ENCODE peak calls at places on chromosomes 4 and X, in five cellular contexts. Y is NCI-H2081, C is amygdala, G is NCI-H1092, A is AG09319. D is an unnamed sample.

GRCh38 chr4:12949719-12950118 is 534.4 kb downstream of the RAB28 start:
- DNase-seq in Y (peak; percentile 89), C (no peak), G (no peak), A (no peak), D (peak; percentile 41)

GRCh38 chrX:107729558-107730297 is 45.9 kb downstream of the TSC22D3 start:
- DNase-seq in Y (peak; percentile 88), C (no peak), G (no peak), A (no peak), D (no peak)

GRCh38 chr4:159430896-159431295 is 328.0 kb downstream of the RAPGEF2 start:
- DNase-seq in Y (no peak), C (no peak), G (no peak), A (no peak), D (no peak)

GRCh38 chr4:127985989-127986388 is 20.8 kb downstream of the ABHD18 start:
- DNase-seq in Y (no peak), C (no peak), G (no peak), A (no peak), D (no peak)

GRCh38 chr4:151100517-151100916 is 1.1 kb downstream of the RPS3A start:
- DNase-seq in Y (no peak), C (no peak), G (no peak), A (no peak), D (no peak)

GRCh38 chr4:154329268-154329858 is 162.2 kb downstream of the DCHS2 start:
- DNase-seq in Y (no peak), C (no peak), G (no peak), A (no peak), D (no peak)

GRCh38 chrX:141469469-141469868 is 115.1 kb downstream of the SPANXA1 start:
- DNase-seq in Y (no peak), C (no peak), G (no peak), A (no peak), D (no peak)

GRCh38 chrX:109704563-109704962 is 28.5 kb downstream of the ACSL4 start:
- DNase-seq in Y (no peak), C (no peak), G (no peak), A (no peak), D (no peak)

GRCh38 chrX:29948653-29949052 is 266.7 kb upstream of the MAGEB2 start:
- DNase-seq in Y (no peak), C (no peak), G (no peak), A (no peak), D (no peak)

GRCh38 chrX:23380581-23380980 is 45.9 kb downstream of the PTCHD1 start:
- DNase-seq in Y (no peak), C (no peak), G (no peak), A (no peak), D (no peak)

GRCh38 chr4:52376107-52376704 is 282.9 kb downstream of the USP46 start:
- DNase-seq in Y (peak; percentile 30), C (peak; percentile 17), G (peak; percentile 57), A (peak; percentile 67), D (peak; percentile 8)

GRCh38 chr4:87851332-87851731 is 18.6 kb downstream of the MEPE start:
- DNase-seq in Y (no peak), C (peak; percentile 12), G (no peak), A (no peak), D (no peak)

GRCh38 chr4:97646997-97647396 is 496.3 kb downstream of the STPG2 start:
- DNase-seq in Y (no peak), C (peak; percentile 22), G (no peak), A (no peak), D (no peak)

GRCh38 chr4:120731561-120731960 is 191.0 kb downstream of the PRDM5 start:
- DNase-seq in Y (no peak), C (no peak), G (no peak), A (peak; percentile 15), D (no peak)

GRCh38 chr4:139692300-139693012 is 26.8 kb downstream of the MGST2 start:
- DNase-seq in Y (no peak), C (no peak), G (no peak), A (no peak), D (no peak)